ENCODE peak calls at places on chromosomes 12 and 14, in five cellular contexts. Y, P, I, B and M are unnamed samples.

GRCh38 chr14:76953196-76953945 is 75.1 kb downstream of the IRF2BPL start:
- DNase-seq in I (peak), P (peak), B (peak), Y (no peak), M (peak)

GRCh38 chr14:100417466-100417865 is 94.3 kb downstream of the SLC25A47 start:
- DNase-seq in I (peak), P (peak), Y (peak), B (peak), M (peak)

GRCh38 chr12:26434299-26434915 is 239.0 kb downstream of the SSPN start:
- DNase-seq in Y (no peak), P (peak), B (peak), I (peak), M (peak)

GRCh38 chr14:21723431-21724045 is 49.9 kb upstream of the OR4E1 start:
- DNase-seq in I (peak), Y (peak), B (peak), P (peak), M (no peak)

GRCh38 chr12:30013051-30013450 is 229.3 kb upstream of the TMTC1 start:
- DNase-seq in P (no peak), B (no peak), I (no peak), Y (peak), M (no peak)

GRCh38 chr14:75162631-75163030 is 13.8 kb downstream of the TMED10 start:
- DNase-seq in P (no peak), B (no peak), I (no peak), Y (no peak), M (no peak)

GRCh38 chr14:58668848-58669480 is 31.2 kb downstream of the DACT1 start:
- DNase-seq in Y (no peak), I (no peak), P (no peak), B (no peak), M (no peak)

GRCh38 chr14:95664046-95664445 is 22.2 kb upstream of the TCL1B start:
- DNase-seq in I (no peak), Y (no peak), P (no peak), B (no peak), M (no peak)

GRCh38 chr12:46891306-46891705 is 65.5 kb upstream of the SLC38A4 start:
- DNase-seq in I (no peak), P (no peak), B (no peak), Y (no peak), M (no peak)

GRCh38 chr14:105324871-105325270 is 10.3 kb downstream of the PACS2 start:
- DNase-seq in I (no peak), B (no peak), P (peak), Y (no peak), M (no peak)

GRCh38 chr12:60863421-60863820 is 1267.6 kb downstream of the SLC16A7 start:
- DNase-seq in Y (no peak), B (no peak), P (no peak), I (no peak), M (no peak)

GRCh38 chr14:65637780-65638179 is 225.2 kb downstream of the FUT8 start:
- DNase-seq in B (no peak), I (no peak), P (no peak), Y (no peak), M (no peak)

GRCh38 chr12:16062611-16063010 is 151.5 kb downstream of the DERA start:
- DNase-seq in P (no peak), Y (no peak), B (no peak), I (no peak), M (no peak)

GRCh38 chr14:35159742-35160409 is 37.5 kb downstream of the PRORP start:
- DNase-seq in Y (no peak), P (no peak), I (peak), B (peak), M (no peak)

GRCh38 chr14:29446971-29447370 is 480.7 kb downstream of the PRKD1 start:
- DNase-seq in I (no peak), Y (no peak), B (no peak), P (no peak), M (no peak)

GRCh38 chr14:79293482-79293881 is 917.8 kb downstream of the DIO2 start:
- DNase-seq in I (no peak), B (no peak), Y (no peak), P (no peak), M (no peak)

GRCh38 chr12:51247523-51248206 is 9.0 kb downstream of the DAZAP2 start:
- DNase-seq in Y (peak), B (no peak), I (no peak), P (no peak), M (no peak)

GRCh38 chr14:34254031-34254430 is 208.0 kb downstream of the SPTSSA start:
- DNase-seq in I (no peak), B (no peak), Y (no peak), P (no peak), M (no peak)

GRCh38 chr12:112473056-112473455 is 54.3 kb downstream of the PTPN11 start:
- DNase-seq in Y (no peak), P (peak), I (no peak), B (no peak), M (no peak)

GRCh38 chr14:92922883-92923743 is at the start of gene CHGA:
- DNase-seq in I (no peak), P (peak), Y (peak), B (peak), M (peak)

GRCh38 chr14:29282169-29282568 is 515.6 kb downstream of the FOXG1 start:
- DNase-seq in P (no peak), I (no peak), Y (no peak), B (no peak), M (no peak)

GRCh38 chr14:68295316-68295816 is 475.8 kb downstream of the RAD51B start:
- DNase-seq in B (peak), I (peak), Y (no peak), P (no peak), M (no peak)

GRCh38 chr12:131094831-131095805 is 141.4 kb downstream of the ADGRD1 start:
- DNase-seq in B (no peak), Y (no peak), I (no peak), P (no peak), M (no peak)
- TF ChIP-seq JUND in B (no peak), Y (no peak), I (no peak), P (no peak), M (no peak)

DNA sequence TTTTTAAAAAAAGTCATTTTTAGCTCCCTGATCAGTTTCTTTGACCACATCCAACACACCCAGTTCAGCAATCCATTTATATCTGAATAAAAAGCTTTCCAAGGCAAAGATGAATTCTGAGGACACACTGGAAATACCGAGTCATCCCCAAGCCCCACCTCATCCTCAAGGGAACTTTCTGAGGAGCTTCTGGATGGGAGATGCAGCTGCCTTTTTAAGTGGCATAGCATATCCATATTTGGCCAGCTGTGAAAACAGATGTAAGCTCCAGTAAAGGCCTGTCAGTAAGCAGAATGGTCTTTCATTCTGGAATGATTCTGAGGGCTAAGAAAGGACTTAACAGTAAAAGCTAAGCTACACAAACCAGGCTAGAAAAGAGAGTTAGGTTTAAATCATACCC is 18.4 kb downstream of the ZFYVE1 start:
- DNase-seq in Y (no peak), P (no peak), B (no peak), I (no peak), M (no peak)
- TF ChIP-seq JUND in Y (no peak), P (no peak), B (no peak), I (no peak), M (no peak)

GRCh38 chr12:50101663-50102062 is 2.1 kb upstream of the GPD1 start:
- DNase-seq in Y (no peak), P (peak), I (peak), B (peak), M (peak)
- TF ChIP-seq JUND in Y (no peak), P (no peak), I (no peak), B (no peak), M (no peak)

GRCh38 chr12:116186482-116187157 is 90.9 kb downstream of the MED13L start:
- DNase-seq in Y (no peak), B (peak), I (no peak), P (no peak), M (no peak)
- TF ChIP-seq JUND in Y (no peak), B (no peak), I (no peak), P (no peak), M (no peak)

GRCh38 chr12:85301054-85301453 is 21.0 kb downstream of the ALX1 start:
- DNase-seq in P (no peak), I (no peak), Y (no peak), B (no peak), M (peak)

GRCh38 chr12:85299058-85299457 is 19.0 kb downstream of the ALX1 start:
- DNase-seq in P (no peak), I (no peak), B (no peak), Y (no peak), M (no peak)
- TF ChIP-seq JUND in P (no peak), I (no peak), B (no peak), Y (no peak), M (no peak)

GRCh38 chr12:23906329-23906728 is 43.1 kb downstream of the SOX5 start:
- DNase-seq in Y (no peak), B (peak), P (no peak), I (no peak), M (peak)
- TF ChIP-seq JUND in Y (no peak), B (no peak), P (peak), I (no peak), M (no peak)